ENCODE peak calls at places on chromosome 16, in seven cellular contexts. L, K, R, U, H, T and O are unnamed samples. For H3K36me3 and H3K4me1, the result is how much of the 10 kb centered on the place peaks cover.

GRCh38 chr16:89584768-89585549 is 9.4 kb downstream of the CPNE7 start:
- DNase-seq in T (no peak), L (no peak), K (no peak), U (no peak), R (no peak), H (no peak), O (no peak)

GRCh38 chr16:27317320-27317719 is 3.5 kb downstream of the IL4R start:
- DNase-seq in H (no peak), U (no peak), L (no peak), R (peak), T (peak), K (no peak), O (peak)

GRCh38 chr16:80540516-80541305 is at the start of gene DYNLRB2:
- DNase-seq in T (peak), K (peak), H (peak), L (peak), U (peak), R (peak), O (peak)

GRCh38 chr16:49280022-49280741 is 1.5 kb downstream of the CBLN1 start:
- DNase-seq in K (peak), L (no peak), H (peak), T (no peak), R (no peak), U (no peak), O (no peak)

GRCh38 chr16:66116163-66116792 is 250.2 kb upstream of the CDH5 start:
- DNase-seq in L (peak), T (peak), K (no peak), U (no peak), R (no peak), H (no peak), O (no peak)

GRCh38 chr16:11576427-11577289 is 10.1 kb downstream of the LITAF start:
- DNase-seq in H (no peak), U (no peak), R (no peak), T (no peak), K (no peak), L (no peak), O (no peak)

GRCh38 chr16:4506450-4506849 is 30.3 kb downstream of the HMOX2 start:
- DNase-seq in U (no peak), H (peak), T (peak), R (no peak), L (peak), K (peak), O (peak)

GRCh38 chr16:73949574-73950348 is 346.9 kb upstream of the PSMD7 start:
- DNase-seq in R (no peak), U (no peak), H (no peak), T (peak), K (no peak), L (peak), O (peak)

GRCh38 chr16:56930516-56931252 is 1.3 kb upstream of the HERPUD1 start:
- DNase-seq in K (peak), U (no peak), T (no peak), L (no peak), R (no peak), H (peak), O (no peak)

GRCh38 chr16:85291302-85292148 is 179.3 kb upstream of the CIBAR2 start:
- DNase-seq in L (no peak), R (no peak), K (no peak), T (no peak), H (peak), U (peak), O (peak)

GRCh38 chr16:78773316-78773715 is 673.9 kb downstream of the WWOX start:
- DNase-seq in L (no peak), K (no peak), H (peak), T (no peak), U (no peak), R (no peak), O (no peak)

GRCh38 chr16:21625026-21625425 is 25.6 kb downstream of the METTL9 start:
- DNase-seq in T (no peak), H (no peak), K (no peak), R (no peak), L (no peak), U (no peak), O (no peak)

GRCh38 chr16:50718061-50718760 is 23.7 kb upstream of the CYLD start:
- DNase-seq in T (no peak), H (no peak), R (no peak), L (peak), K (no peak), U (no peak), O (no peak)

GRCh38 chr16:9885457-9885856 is 296.8 kb downstream of the GRIN2A start:
- DNase-seq in U (no peak), T (no peak), R (no peak), L (no peak), K (no peak), H (peak), O (no peak)

GRCh38 chr16:80116711-80117110 is 424.1 kb upstream of the DYNLRB2 start:
- DNase-seq in L (no peak), H (no peak), R (no peak), K (no peak), T (no peak), U (no peak), O (no peak)

GRCh38 chr16:57140866-57141668 is 44.8 kb downstream of the PSME3IP1 start:
- DNase-seq in U (no peak), K (no peak), H (no peak), T (no peak), L (no peak), R (peak), O (no peak)

GRCh38 chr16:3769942-3770341 is 52.6 kb upstream of the TRAP1 start:
- DNase-seq in H (no peak), L (no peak), U (no peak), K (no peak), R (no peak), T (no peak), O (no peak)

GRCh38 chr16:88387177-88387576 is 4.4 kb downstream of the ZNF469 start:
- DNase-seq in L (peak), H (no peak), T (no peak), K (no peak), U (peak), R (no peak), O (no peak)

GRCh38 chr16:15041260-15042011 is 14.4 kb downstream of the NTAN1 start:
- DNase-seq in T (peak), H (peak), R (peak), U (peak), L (peak), K (peak), O (peak)

GRCh38 chr16:82452002-82452741 is 174.6 kb upstream of the CDH13 start:
- DNase-seq in H (no peak), L (no peak), K (no peak), R (no peak), T (no peak), U (no peak), O (no peak)

GRCh38 chr16:10172848-10173655 is 9.2 kb downstream of the GRIN2A start:
- DNase-seq in R (no peak), H (no peak), U (no peak), K (no peak), T (peak), L (no peak), O (no peak)

GRCh38 chr16:17561056-17561455 is 90.3 kb upstream of the XYLT1 start:
- DNase-seq in U (no peak), K (peak), H (no peak), R (no peak), L (no peak), T (no peak), O (no peak)

GRCh38 chr16:50305441-50306061 is 39.2 kb downstream of the ADCY7 start:
- DNase-seq in R (peak), T (no peak), U (no peak), K (no peak), H (no peak), L (no peak), O (peak)

GRCh38 chr16:57802635-57803412 is 533 bp upstream of the KIFC3 start:
- DNase-seq in H (peak), T (peak), R (no peak), U (peak), L (peak), K (peak), O (peak)

GRCh38 chr16:88768041-88768876 is 16.8 kb downstream of the PIEZO1 start:
- DNase-seq in L (peak), R (no peak), K (peak), H (peak), U (no peak), T (no peak), O (no peak)

GRCh38 chr16:28986492-28986891 is 1.6 kb downstream of the LAT start:
- DNase-seq in H (no peak), L (no peak), U (no peak), R (no peak), T (no peak), K (no peak), O (no peak)
- H3K36me3 ChIP-seq in H (under half), L (half or more), U (under half), R (half or more), T (under half), K (under half), O (under half)

DNA sequence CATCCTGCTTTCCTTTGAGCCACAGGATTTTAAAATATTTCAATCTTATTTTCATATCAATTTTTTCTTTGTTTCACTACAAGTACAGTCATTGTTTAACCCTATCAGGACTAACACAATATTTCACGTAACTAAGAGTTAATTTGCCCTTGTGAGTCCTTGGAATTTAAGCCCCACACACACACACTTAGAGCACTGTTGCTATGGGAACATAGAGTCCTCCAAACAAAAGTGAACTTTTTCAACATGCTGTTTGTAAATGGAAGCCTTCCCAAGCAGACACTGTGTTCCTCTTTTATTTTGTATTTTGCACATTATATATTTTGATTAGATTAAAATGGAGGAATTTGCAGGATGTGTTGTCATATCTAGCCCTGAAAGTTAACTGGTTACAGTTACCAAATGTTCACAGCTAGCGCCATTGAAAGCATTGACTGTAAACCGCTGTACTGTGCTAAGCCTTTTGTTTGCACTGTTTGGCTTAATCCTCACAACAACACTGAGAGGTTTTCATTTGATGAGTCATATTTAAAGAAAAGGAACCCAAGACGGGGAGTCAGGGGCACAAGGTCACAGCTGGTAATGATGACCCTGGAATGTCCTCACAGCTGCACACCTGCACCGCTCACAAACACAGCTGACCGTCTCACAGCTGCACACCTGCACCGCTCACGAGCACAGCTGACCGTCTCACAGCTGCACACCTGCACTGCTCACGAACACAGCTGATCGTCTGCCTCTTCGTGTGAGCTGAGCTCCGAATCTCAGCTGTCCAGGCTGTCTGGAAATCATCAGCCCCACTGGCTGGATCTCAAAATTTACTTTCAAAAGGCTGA is 6.3 kb downstream of the HSBP1 start:
- DNase-seq in U (no peak), R (no peak), K (peak), L (peak), T (peak), H (peak), O (peak)
- H3K4me1 ChIP-seq in U (under half), R (under half), K (under half), L (under half), T (under half), H (under half), O (under half)

GRCh38 chr16:55577888-55578287 is 11.4 kb downstream of the CAPNS2 start:
- DNase-seq in H (no peak), T (no peak), L (no peak), U (no peak), K (no peak), R (no peak), O (no peak)
- H3K36me3 ChIP-seq in H (under half), T (under half), L (under half), U (under half), K (under half), R (under half), O (under half)

DNA sequence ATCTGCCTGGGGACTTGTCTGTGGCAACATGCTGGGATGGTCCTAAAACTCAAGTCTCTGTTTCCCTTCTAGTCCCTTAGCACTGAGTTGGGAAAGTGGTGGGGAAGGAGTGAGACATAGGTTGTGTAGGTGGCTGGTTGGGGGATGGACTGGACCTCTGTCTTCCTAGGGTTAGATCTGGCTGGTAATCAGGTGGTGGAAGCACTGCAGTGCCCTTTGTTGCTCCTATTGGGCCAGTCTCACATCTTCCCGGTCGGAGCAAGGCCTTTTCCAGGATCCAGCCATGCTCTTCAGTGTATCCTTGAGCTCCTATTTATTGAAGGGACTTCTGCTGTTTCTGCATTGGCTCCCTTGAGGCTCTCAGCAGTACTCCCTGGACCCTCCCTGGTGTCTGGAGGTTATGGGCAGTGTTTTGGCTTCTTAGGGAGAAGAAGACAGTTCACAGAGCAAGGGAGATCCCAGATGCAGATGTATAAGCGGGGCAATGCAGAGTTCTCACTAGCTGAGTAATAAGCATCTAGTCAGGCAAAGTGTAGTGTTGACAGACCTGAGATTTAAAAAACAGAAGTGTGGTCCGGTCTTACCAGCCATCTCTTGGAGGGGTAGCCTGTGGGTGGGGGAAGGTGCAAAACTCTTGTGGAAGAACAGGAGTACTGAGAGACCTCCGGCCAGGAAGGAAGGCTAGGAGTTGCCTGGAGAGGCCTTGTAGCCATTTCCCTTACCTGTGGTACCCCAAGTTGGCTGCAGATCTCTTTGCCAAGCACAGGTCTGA is 1.3 kb upstream of the NUTF2 start:
- DNase-seq in L (no peak), H (no peak), K (no peak), U (no peak), T (no peak), R (no peak), O (no peak)
- H3K4me1 ChIP-seq in L (under half), H (under half), K (half or more), U (under half), T (under half), R (half or more), O (half or more)

DNA sequence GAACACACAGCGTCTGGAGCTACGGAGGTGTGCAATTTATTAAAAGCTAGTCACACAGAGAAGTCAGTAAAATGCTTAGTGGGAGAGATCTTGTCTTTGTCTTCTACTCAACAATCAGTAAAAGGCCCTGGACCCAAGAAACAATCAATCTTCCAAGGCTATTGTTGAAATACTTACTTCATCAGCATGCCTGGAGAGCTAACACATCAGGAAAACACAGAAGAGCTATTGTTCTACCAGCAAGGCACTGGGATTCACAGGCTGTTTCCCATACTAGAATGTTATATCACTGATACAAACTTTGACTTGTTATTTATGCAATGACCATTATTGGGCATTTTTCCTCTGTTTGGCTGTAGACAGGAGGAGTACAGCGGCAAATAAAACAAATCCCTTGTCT is 247.8 kb upstream of the ERCC4 start:
- DNase-seq in R (no peak), K (no peak), L (no peak), U (no peak), H (peak), T (peak), O (no peak)
- H3K36me3 ChIP-seq in R (under half), K (under half), L (under half), U (under half), H (under half), T (under half), O (under half)